ENCODE peak calls at places on chromosome 19, in five cellular contexts. M is prostate gland, B is ovary, G is thoracic aorta, X is bronchial epithelial cell. R is an unnamed sample.

GRCh38 chr19:5547881-5548280 is 19.9 kb downstream of the TINCR start:
- DNase-seq in M (no peak), B (no peak), G (no peak), X (peak; percentile 56), R (no peak)

GRCh38 chr19:480016-480855 is 16.1 kb upstream of the MADCAM1 start:
- DNase-seq in M (peak; percentile 75), B (peak; percentile 60), G (peak; percentile 38), X (no peak), R (peak; percentile 71)

GRCh38 chr19:18841400-18841799 is 9.6 kb downstream of the UPF1 start:
- DNase-seq in M (no peak), B (no peak), G (no peak), X (no peak), R (no peak)

GRCh38 chr19:1223018-1223855 is 14.6 kb downstream of the CBARP start:
- DNase-seq in M (no peak), B (no peak), G (no peak), X (peak; percentile 26), R (no peak)

GRCh38 chr19:1672038-1672768 is 19.8 kb upstream of the TCF3 start:
- DNase-seq in M (no peak), B (no peak), G (no peak), X (no peak), R (no peak)

GRCh38 chr19:17026041-17026658 is 460 bp downstream of the CPAMD8 start:
- DNase-seq in M (peak; percentile 29), B (no peak), G (no peak), X (no peak), R (no peak)

GRCh38 chr19:46787331-46788100 is 878 bp downstream of the SLC1A5 start:
- DNase-seq in M (no peak), B (peak; percentile 80), G (no peak), X (peak; percentile 38), R (peak; percentile 40)

GRCh38 chr19:41324921-41325639 is 15.1 kb downstream of the CCDC97 start:
- DNase-seq in M (peak; percentile 37), B (peak; percentile 84), G (peak; percentile 66), X (peak; percentile 85), R (peak; percentile 93)

GRCh38 chr19:33796164-33797100 is at the start of gene KCTD15:
- DNase-seq in M (no peak), B (peak; percentile 79), G (no peak), X (no peak), R (no peak)

GRCh38 chr19:48023011-48023410 is 20.9 kb downstream of the CABP5 start:
- DNase-seq in M (no peak), B (no peak), G (no peak), X (no peak), R (no peak)

DNA sequence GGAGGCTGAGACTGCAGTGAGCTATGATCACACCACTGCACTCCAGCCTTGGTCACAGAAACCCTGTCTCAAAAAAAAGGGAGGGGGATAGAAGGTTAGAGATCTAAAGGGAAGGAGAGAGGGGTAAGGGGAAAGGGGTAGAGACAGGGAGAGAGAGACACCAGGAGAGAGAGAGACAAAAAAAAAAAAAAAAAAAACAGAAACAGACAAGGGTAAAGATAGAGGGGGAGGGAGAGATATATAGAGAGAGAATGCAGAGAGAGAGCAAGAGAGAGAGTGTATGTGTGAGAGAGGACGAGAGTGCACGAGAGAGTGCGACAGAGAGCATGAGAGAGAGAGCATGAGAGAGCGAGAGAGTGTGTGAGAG is 4.2 kb downstream of the CD70 start:
- DNase-seq in M (no peak), B (no peak), G (no peak), X (no peak), R (no peak)
- H3K4me3 ChIP-seq in M (no peak overlapping the region), B (no peak overlapping the region), G (no peak overlapping the region), X (no peak overlapping the region), R (no peak overlapping the region)

GRCh38 chr19:4063369-4064072 is 3.2 kb downstream of the ZBTB7A start:
- DNase-seq in M (no peak), B (no peak), G (no peak), X (no peak), R (peak; percentile 89)
- TF ChIP-seq CTCF in M (no peak), B (no peak), G (no peak), X (peak; percentile 9), R (no peak)

DNA sequence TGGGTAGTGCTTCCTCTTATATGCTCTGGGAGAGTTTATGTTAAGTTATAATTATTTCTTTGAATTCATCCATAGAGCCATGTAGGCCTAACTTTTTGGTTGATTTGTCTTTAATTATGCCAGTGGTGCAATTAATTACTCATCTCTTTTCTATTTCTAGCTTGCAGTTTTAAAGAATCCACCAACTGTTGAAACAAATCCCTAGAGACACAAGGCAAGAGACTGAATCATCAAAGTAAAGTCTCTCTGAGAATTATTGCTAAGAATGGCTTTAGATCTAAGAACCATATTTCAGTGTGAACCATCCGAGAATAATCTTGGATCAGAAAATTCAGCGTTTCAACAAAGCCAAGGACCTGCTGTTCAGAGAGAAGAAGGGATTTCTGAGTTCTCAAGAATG is 5.9 kb upstream of the ZNF551 start:
- DNase-seq in M (no peak), B (no peak), G (no peak), X (peak; percentile 29), R (no peak)
- H3K4me3 ChIP-seq in M (no peak overlapping the region), B (no peak overlapping the region), G (no peak overlapping the region), X (no peak overlapping the region), R (no peak overlapping the region)

DNA sequence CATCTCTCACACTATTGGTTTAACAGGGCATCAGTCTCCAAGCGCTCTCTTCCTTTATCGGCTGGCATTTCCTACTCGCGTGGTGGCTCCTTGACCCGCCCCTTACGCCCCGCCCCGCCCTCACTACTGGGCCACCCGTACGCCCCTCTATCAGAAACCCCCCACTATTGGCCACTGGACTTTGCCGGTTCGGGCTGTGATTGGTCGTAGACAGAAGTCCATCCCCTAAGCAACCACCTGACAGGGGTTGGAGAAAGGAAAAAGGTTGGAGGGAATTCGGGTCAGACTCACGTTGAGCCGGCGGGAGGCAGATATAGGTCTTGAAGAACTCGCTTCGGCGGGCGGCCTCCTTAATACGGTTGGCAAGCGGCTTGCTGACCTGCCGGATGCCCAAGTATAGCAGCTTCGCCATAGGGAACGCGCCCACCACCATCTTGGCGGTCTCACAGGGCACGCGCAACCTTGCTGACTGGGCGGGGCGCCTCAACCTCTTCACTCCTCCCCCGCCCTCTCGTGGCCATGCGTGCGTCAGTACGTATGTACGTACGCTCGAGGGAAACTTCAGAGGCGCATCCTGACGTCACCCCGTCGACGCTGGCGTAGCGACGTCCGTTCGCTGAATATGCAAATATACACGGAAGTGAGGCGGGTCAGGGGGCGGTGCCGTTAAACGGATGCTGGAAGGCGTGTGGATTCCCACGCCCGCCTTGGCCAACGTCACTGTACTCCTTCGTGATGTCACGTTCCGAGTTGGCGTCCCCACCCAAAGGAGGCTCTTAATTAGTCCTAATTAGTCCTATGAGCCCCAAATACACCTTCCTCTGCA is at the start of gene OPA3:
- DNase-seq in M (peak; percentile 100), B (peak; percentile 100), G (peak; percentile 99), X (peak; percentile 99), R (peak; percentile 100)
- TF ChIP-seq CTCF in M (peak; percentile 34), B (no peak), G (no peak), X (no peak), R (no peak)

DNA sequence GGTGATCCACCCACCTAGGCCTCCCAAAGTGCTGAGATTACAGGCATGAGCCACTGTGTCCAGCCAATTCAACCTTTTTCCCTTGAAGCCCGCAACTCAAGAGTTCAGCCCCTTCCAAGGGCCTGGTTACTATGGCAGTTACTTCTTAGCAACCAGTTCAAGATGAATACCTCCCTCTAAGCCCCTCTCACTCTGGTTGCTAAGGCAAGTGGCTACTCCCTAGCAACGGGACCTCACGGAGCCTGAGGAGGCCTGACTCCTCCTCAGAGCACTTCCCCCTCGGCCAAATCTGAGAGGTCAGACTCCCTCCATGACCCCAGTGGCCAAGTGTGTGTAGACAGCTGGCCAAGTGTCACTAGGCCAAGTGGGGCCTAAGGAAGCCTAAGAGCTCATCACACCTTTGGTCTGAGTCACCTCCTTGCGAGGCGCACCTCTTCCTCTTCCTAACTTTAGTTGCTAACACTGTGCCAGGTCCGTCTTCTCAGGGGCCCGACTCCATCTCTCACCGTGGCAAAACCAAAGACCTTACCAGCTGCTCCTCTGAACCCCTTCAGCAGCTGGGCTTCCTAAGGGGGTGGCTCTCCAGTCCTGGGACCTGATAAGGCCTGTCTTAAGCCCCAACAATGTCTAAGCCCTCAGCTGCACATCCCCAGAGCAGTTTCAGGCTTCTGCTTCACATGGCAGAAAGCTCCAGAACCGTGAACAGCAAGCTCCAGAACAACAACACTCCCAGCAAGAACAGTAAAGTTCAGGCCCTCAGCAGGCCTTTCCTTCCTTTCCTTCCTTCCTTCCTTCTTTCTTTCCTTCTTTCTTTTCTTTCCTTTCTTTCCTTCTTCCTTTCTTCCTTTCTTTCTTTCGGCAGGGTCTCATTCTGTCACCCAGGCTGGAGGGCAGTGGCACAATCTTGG is 9.6 kb downstream of the CD37 start:
- DNase-seq in M (no peak), B (no peak), G (no peak), X (no peak), R (no peak)
- H3K4me3 ChIP-seq in M (no peak overlapping the region), B (no peak overlapping the region), G (no peak overlapping the region), X (no peak overlapping the region), R (no peak overlapping the region)

DNA sequence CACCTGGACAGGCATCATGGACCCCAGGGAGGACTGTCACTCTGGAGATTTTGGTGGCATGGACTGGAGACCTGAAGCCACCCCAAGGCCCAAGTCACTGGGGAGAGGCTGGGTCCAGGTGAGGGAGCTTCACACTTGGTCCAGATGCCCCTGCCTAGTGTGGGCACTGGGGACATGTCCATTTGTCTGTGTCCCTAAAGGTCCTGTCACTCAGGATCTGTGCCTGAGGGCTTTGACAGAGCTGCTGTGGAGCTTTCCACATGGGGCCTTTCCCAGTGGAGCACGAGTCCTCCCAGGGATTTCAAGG is 40.5 kb upstream of the CEACAM8 start:
- DNase-seq in M (no peak), B (no peak), G (no peak), X (no peak), R (no peak)
- TF ChIP-seq CTCF in M (no peak), B (no peak), G (no peak), X (no peak), R (no peak)

GRCh38 chr19:42388851-42389489 is 1.1 kb downstream of the CNFN start:
- DNase-seq in M (no peak), B (no peak), G (no peak), X (no peak), R (no peak)
- H3K4me3 ChIP-seq in M (no peak overlapping the region), B (no peak overlapping the region), G (no peak overlapping the region), X (no peak overlapping the region), R (no peak overlapping the region)